ENCODE peak calls at places on chromosome 20, in four cellular contexts. U, G, S and J are unnamed samples.

GRCh38 chr20:11053310-11053709 is 379.5 kb upstream of the JAG1 start:
- DNase-seq in S (no peak), G (no peak), U (no peak), J (no peak)

GRCh38 chr20:56690531-56691175 is 61.5 kb downstream of the TFAP2C start:
- DNase-seq in S (no peak), U (no peak), G (no peak), J (no peak)

GRCh38 chr20:61346996-61347906 is 95.2 kb downstream of the CDH4 start:
- DNase-seq in G (no peak), S (no peak), U (no peak), J (no peak)

GRCh38 chr20:64228086-64228485 is 27.5 kb upstream of the PCMTD2 start:
- DNase-seq in S (no peak), G (no peak), U (no peak), J (no peak)

GRCh38 chr20:4919047-4919704 is 82.1 kb downstream of the SLC23A2 start:
- DNase-seq in S (no peak), G (no peak), U (no peak), J (no peak)

GRCh38 chr20:53943522-53944291 is 126.7 kb downstream of the BCAS1 start:
- DNase-seq in U (no peak), S (peak), G (peak), J (no peak)

GRCh38 chr20:63889241-63890200 is 5.4 kb upstream of the DNAJC5 start:
- DNase-seq in G (no peak), U (no peak), S (no peak), J (no peak)

GRCh38 chr20:43911066-43911465 is 3.6 kb upstream of the TOX2 start:
- DNase-seq in S (no peak), G (no peak), U (no peak), J (no peak)

GRCh38 chr20:11689262-11689661 is 228.4 kb upstream of the BTBD3 start:
- DNase-seq in G (no peak), S (no peak), U (no peak), J (no peak)

GRCh38 chr20:24835195-24835594 is 113.9 kb upstream of the CST7 start:
- DNase-seq in G (no peak), S (no peak), U (no peak), J (no peak)

GRCh38 chr20:11117808-11118528 is 444.2 kb upstream of the JAG1 start:
- DNase-seq in S (no peak), G (no peak), U (no peak), J (no peak)

GRCh38 chr20:8291873-8292272 is 159.8 kb downstream of the PLCB1 start:
- DNase-seq in S (no peak), G (no peak), U (no peak), J (no peak)

GRCh38 chr20:37218431-37218830 is 39.1 kb upstream of the MROH8 start:
- DNase-seq in S (no peak), U (no peak), G (no peak), J (no peak)

GRCh38 chr20:24627926-24628325 is 158.5 kb downstream of the SYNDIG1 start:
- DNase-seq in S (no peak), G (no peak), U (no peak), J (no peak)

GRCh38 chr20:38889792-38890496 is 36.3 kb upstream of the FAM83D start:
- DNase-seq in S (no peak), U (no peak), G (peak), J (no peak)

GRCh38 chr20:45842169-45842812 is 8.7 kb downstream of the SNX21 start:
- DNase-seq in U (peak), G (no peak), S (no peak), J (no peak)

GRCh38 chr20:15320941-15321340 is 983.5 kb upstream of the FLRT3 start:
- DNase-seq in S (no peak), U (no peak), G (no peak), J (no peak)

GRCh38 chr20:12570371-12570770 is 438.4 kb upstream of the SPTLC3 start:
- DNase-seq in G (no peak), U (no peak), S (peak), J (peak)

GRCh38 chr20:45995213-45996097 is 13.3 kb upstream of the MMP9 start:
- DNase-seq in S (no peak), U (no peak), G (no peak), J (no peak)

GRCh38 chr20:11852189-11852588 is 65.5 kb upstream of the BTBD3 start:
- DNase-seq in S (no peak), G (no peak), U (no peak), J (no peak)

GRCh38 chr20:57388953-57389694 is 2.1 kb upstream of the RBM38 start:
- DNase-seq in G (peak), U (no peak), S (peak), J (peak)

GRCh38 chr20:41854765-41855164 is 236.6 kb upstream of the CHD6 start:
- DNase-seq in U (no peak), S (no peak), G (no peak), J (no peak)

GRCh38 chr20:11520596-11520995 is 397.1 kb upstream of the BTBD3 start:
- DNase-seq in S (no peak), G (no peak), U (no peak), J (no peak)

GRCh38 chr20:9928955-9929354 is 90.1 kb upstream of the PAK5 start:
- DNase-seq in G (no peak), U (no peak), S (no peak), J (no peak)

GRCh38 chr20:63738687-63739128 is 868 bp upstream of the SLC2A4RG start:
- DNase-seq in G (peak), U (no peak), S (peak), J (peak)

GRCh38 chr20:15857131-15857784 is 716.0 kb downstream of the KIF16B start:
- DNase-seq in U (peak), S (no peak), G (no peak), J (no peak)

GRCh38 chr20:10524643-10525042 is 89.5 kb downstream of the SLX4IP start:
- DNase-seq in U (no peak), S (no peak), G (no peak), J (no peak)

GRCh38 chr20:63217706-63218105 is 1.8 kb upstream of the YTHDF1 start:
- DNase-seq in U (no peak), G (no peak), S (peak), J (no peak)

GRCh38 chr20:17430515-17430914 is 100.7 kb downstream of the BFSP1 start:
- DNase-seq in G (no peak), U (no peak), S (no peak), J (no peak)

GRCh38 chr20:34190679-34191090 is 50.5 kb upstream of the ASIP start:
- DNase-seq in G (peak), U (no peak), S (peak), J (peak)
- TF ChIP-seq ATF3 in G (no peak), U (no peak), S (no peak), J (no peak)

GRCh38 chr20:48568520-48568919 is 259.3 kb downstream of the PREX1 start:
- DNase-seq in S (no peak), G (no peak), U (no peak), J (no peak)

GRCh38 chr20:48564997-48565396 is 262.8 kb downstream of the PREX1 start:
- DNase-seq in U (no peak), S (no peak), G (peak), J (no peak)

GRCh38 chr20:48567145-48567544 is 260.7 kb downstream of the PREX1 start:
- DNase-seq in S (no peak), G (no peak), U (no peak), J (no peak)

GRCh38 chr20:48563191-48563884 is 264.5 kb downstream of the PREX1 start:
- DNase-seq in G (no peak), U (no peak), S (no peak), J (no peak)
- TF ChIP-seq CBFB in G (no peak), U (no peak), S (no peak), J (no peak)

GRCh38 chr20:32623667-32624157 is 38.6 kb upstream of the NOL4L start:
- DNase-seq in U (no peak), S (no peak), G (no peak), J (peak)

GRCh38 chr20:32624687-32625345 is 39.7 kb upstream of the NOL4L start:
- DNase-seq in G (no peak), S (no peak), U (no peak), J (no peak)

GRCh38 chr20:32621071-32621913 is 36.2 kb upstream of the NOL4L start:
- DNase-seq in S (no peak), G (peak), U (no peak), J (no peak)

GRCh38 chr20:32621914-32622584 is 36.9 kb upstream of the NOL4L start:
- DNase-seq in G (no peak), U (no peak), S (no peak), J (no peak)

GRCh38 chr20:32622585-32623468 is 37.7 kb upstream of the NOL4L start:
- DNase-seq in S (no peak), G (no peak), U (no peak), J (no peak)
- TF ChIP-seq ATF3 in S (no peak), G (no peak), U (no peak), J (no peak)

GRCh38 chr20:35558416-35558815 is 16.5 kb downstream of the ERGIC3 start:
- DNase-seq in S (no peak), U (no peak), G (peak), J (no peak)

GRCh38 chr20:35558981-35559693 is 17.3 kb downstream of the ERGIC3 start:
- DNase-seq in G (no peak), U (no peak), S (no peak), J (no peak)

GRCh38 chr20:35560105-35560511 is 18.2 kb downstream of the ERGIC3 start:
- DNase-seq in S (no peak), G (peak), U (no peak), J (no peak)

GRCh38 chr20:35555951-35556645 is 14.2 kb downstream of the ERGIC3 start:
- DNase-seq in G (no peak), U (no peak), S (no peak), J (no peak)

DNA sequence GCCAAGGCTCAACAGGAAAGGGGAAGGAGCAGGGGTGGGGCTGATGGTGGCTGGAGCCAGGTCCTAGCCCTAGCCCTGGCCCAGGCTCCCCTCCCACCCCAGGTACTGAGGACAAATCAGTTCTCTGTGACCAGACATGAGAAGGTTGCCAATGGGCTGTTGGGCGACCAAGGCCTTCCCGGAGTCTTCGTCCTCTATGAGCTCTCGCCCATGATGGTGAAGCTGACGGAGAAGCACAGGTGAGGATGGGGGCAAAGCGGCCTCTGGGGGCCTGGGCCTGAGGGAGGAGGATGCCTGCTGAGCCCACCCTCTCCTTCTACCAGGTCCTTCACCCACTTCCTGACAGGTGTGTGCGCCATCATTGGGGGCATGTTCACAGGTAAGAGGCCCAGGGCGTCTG is 15.0 kb downstream of the ERGIC3 start:
- DNase-seq in G (no peak), S (no peak), U (no peak), J (no peak)
- TF ChIP-seq CBFB in G (no peak), S (no peak), U (no peak), J (no peak)

GRCh38 chr20:31669876-31670275 is 32.2 kb downstream of the COX4I2 start:
- DNase-seq in G (no peak), U (no peak), S (no peak), J (no peak)
- TF ChIP-seq ATF3 in G (no peak), U (no peak), S (no peak), J (no peak)

GRCh38 chr20:58602124-58602523 is 49.0 kb upstream of the STX16 start:
- DNase-seq in S (no peak), U (no peak), G (no peak), J (no peak)

GRCh38 chr20:58603656-58604184 is 47.4 kb upstream of the STX16 start:
- DNase-seq in S (no peak), U (no peak), G (no peak), J (no peak)

GRCh38 chr20:58605292-58606065 is 45.6 kb upstream of the STX16 start:
- DNase-seq in G (no peak), U (no peak), S (no peak), J (no peak)

GRCh38 chr20:58606184-58606583 is 44.9 kb upstream of the STX16 start:
- DNase-seq in S (no peak), U (no peak), G (no peak), J (no peak)

GRCh38 chr20:58604410-58604881 is 46.6 kb upstream of the STX16 start:
- DNase-seq in S (no peak), G (no peak), U (no peak), J (no peak)
- TF ChIP-seq CBFB in S (no peak), G (no peak), U (no peak), J (no peak)

GRCh38 chr20:3749689-3750639 is 17.5 kb downstream of the HSPA12B start:
- DNase-seq in U (no peak), S (peak), G (peak), J (peak)
- TF ChIP-seq ATF3 in U (no peak), S (peak), G (no peak), J (no peak)

GRCh38 chr20:1952737-1953530 is 40.9 kb downstream of the PDYN start:
- DNase-seq in S (no peak), G (no peak), U (peak), J (no peak)

GRCh38 chr20:1949711-1950110 is 44.1 kb downstream of the PDYN start:
- DNase-seq in S (no peak), U (no peak), G (no peak), J (no peak)

GRCh38 chr20:1949306-1949705 is 44.6 kb downstream of the PDYN start:
- DNase-seq in U (no peak), S (no peak), G (no peak), J (no peak)

GRCh38 chr20:1951436-1952115 is 42.3 kb downstream of the PDYN start:
- DNase-seq in G (no peak), U (no peak), S (no peak), J (no peak)

DNA sequence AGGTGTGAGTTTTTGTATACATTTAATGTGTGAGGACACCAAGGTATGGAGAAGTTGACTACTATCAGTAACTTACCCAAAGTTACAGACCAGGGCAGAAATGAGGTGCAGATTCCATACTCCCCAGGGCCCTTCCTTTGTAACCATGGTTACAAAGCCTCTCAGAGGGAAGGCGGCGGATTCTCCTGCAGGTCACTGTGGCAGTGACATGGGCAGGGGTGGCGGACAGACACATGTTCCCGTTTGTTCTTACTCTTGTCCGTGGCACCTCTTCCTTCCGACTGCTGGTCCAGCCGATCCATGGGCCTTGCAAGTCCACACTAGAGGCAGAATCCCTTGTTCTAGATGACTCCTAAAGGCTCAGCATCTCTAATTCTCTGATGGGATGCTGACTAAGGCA is 43.0 kb downstream of the PDYN start:
- DNase-seq in G (no peak), U (no peak), S (no peak), J (peak)
- TF ChIP-seq CBFB in G (no peak), U (no peak), S (no peak), J (no peak)

GRCh38 chr20:33490934-33491656 is 1.2 kb downstream of the CBFA2T2 start:
- DNase-seq in U (no peak), G (no peak), S (no peak), J (no peak)
- TF ChIP-seq ATF3 in U (no peak), G (no peak), S (no peak), J (no peak)

GRCh38 chr20:48819089-48819488 is 8.7 kb downstream of the PREX1 start:
- DNase-seq in S (no peak), G (no peak), U (no peak), J (no peak)
- TF ChIP-seq CBFB in S (no peak), G (no peak), U (no peak), J (no peak)